ENCODE peak calls at places on chromosome 14, in four cellular contexts. A is psoas muscle, H is right atrium auricular region, X is IMR-90. M is an unnamed sample.

GRCh38 chr14:64218344-64219240 is 75.6 kb downstream of the ESR2 start:
- DNase-seq in H (no peak), A (no peak), X (no peak), M (peak; percentile 47)

GRCh38 chr14:82447586-82447985 is 913.9 kb upstream of the SEL1L start:
- DNase-seq in A (no peak), H (no peak), X (no peak), M (no peak)

GRCh38 chr14:45057881-45058364 is 26.0 kb upstream of the PRPF39 start:
- DNase-seq in X (no peak), A (no peak), H (no peak), M (no peak)

GRCh38 chr14:103782376-103782775 is 65.0 kb downstream of the PPP1R13B start:
- DNase-seq in A (no peak), H (no peak), X (no peak), M (no peak)

GRCh38 chr14:31898835-31899528 is 178.1 kb upstream of the ARHGAP5 start:
- DNase-seq in X (no peak), A (no peak), H (no peak), M (no peak)

GRCh38 chr14:59133202-59133601 is 55.3 kb upstream of the DAAM1 start:
- DNase-seq in H (no peak), X (no peak), A (no peak), M (peak; percentile 16)

GRCh38 chr14:74546416-74546815 is 52.9 kb downstream of the ISCA2 start:
- DNase-seq in A (no peak), X (no peak), H (no peak), M (no peak)

GRCh38 chr14:105477659-105478623 is 3.3 kb downstream of the CRIP2 start:
- DNase-seq in A (no peak), X (no peak), H (no peak), M (no peak)

GRCh38 chr14:29311983-29312382 is 545.4 kb downstream of the FOXG1 start:
- DNase-seq in H (no peak), X (peak; percentile 47), A (no peak), M (no peak)

GRCh38 chr14:81169711-81170103 is 51.1 kb downstream of the GTF2A1 start:
- DNase-seq in A (peak; percentile 61), H (peak; percentile 81), X (peak; percentile 7), M (peak; percentile 31)

GRCh38 chr14:29262979-29263378 is 496.4 kb downstream of the FOXG1 start:
- DNase-seq in H (no peak), X (peak; percentile 20), A (no peak), M (peak; percentile 71)

GRCh38 chr14:30521899-30522736 is 36.8 kb upstream of the G2E3 start:
- DNase-seq in H (no peak), X (peak; percentile 51), A (no peak), M (peak; percentile 69)

GRCh38 chr14:94387051-94388026 is 1.1 kb downstream of the SERPINA1 start:
- DNase-seq in H (no peak), A (no peak), X (no peak), M (no peak)

GRCh38 chr14:71752111-71752738 is 180.0 kb upstream of the RGS6 start:
- DNase-seq in H (no peak), X (no peak), A (no peak), M (no peak)

GRCh38 chr14:92600318-92601053 is 86.9 kb downstream of the RIN3 start:
- DNase-seq in H (no peak), X (peak; percentile 87), A (no peak), M (peak; percentile 76)

GRCh38 chr14:91888641-91889476 is 21.5 kb upstream of the TC2N start:
- DNase-seq in A (no peak), H (no peak), X (peak; percentile 51), M (no peak)

GRCh38 chr14:27409936-27410335 is 812.1 kb upstream of the NOVA1 start:
- DNase-seq in H (no peak), X (no peak), A (no peak), M (no peak)

GRCh38 chr14:97924922-97925613 is 1127.9 kb downstream of the VRK1 start:
- DNase-seq in X (no peak), A (no peak), H (no peak), M (no peak)

GRCh38 chr14:53929871-53930685 is 26.5 kb downstream of the BMP4 start:
- DNase-seq in A (no peak), X (no peak), H (no peak), M (no peak)

GRCh38 chr14:58941666-58942065 is 246.8 kb upstream of the DAAM1 start:
- DNase-seq in X (peak; percentile 64), H (no peak), A (no peak), M (no peak)

GRCh38 chr14:30648471-30648870 is 26.4 kb downstream of the SCFD1 start:
- DNase-seq in X (no peak), H (no peak), A (no peak), M (no peak)

GRCh38 chr14:88941414-88941813 is 117.0 kb downstream of the TTC8 start:
- DNase-seq in H (no peak), X (no peak), A (no peak), M (no peak)

GRCh38 chr14:96666088-96666487 is 131.1 kb upstream of the VRK1 start:
- DNase-seq in X (no peak), A (no peak), H (no peak), M (no peak)

GRCh38 chr14:70515796-70516195 is 19.0 kb downstream of the ADAM20 start:
- DNase-seq in A (no peak), H (no peak), X (peak; percentile 28), M (no peak)

GRCh38 chr14:74243051-74243450 is 3.8 kb downstream of the VSX2 start:
- DNase-seq in X (no peak), A (no peak), H (no peak), M (no peak)

GRCh38 chr14:94237983-94238382 is 55.1 kb downstream of the SERPINA10 start:
- DNase-seq in H (no peak), A (no peak), X (no peak), M (no peak)

GRCh38 chr14:30525833-30526232 is 33.1 kb upstream of the G2E3 start:
- DNase-seq in H (no peak), X (peak; percentile 14), A (no peak), M (peak; percentile 3)

GRCh38 chr14:62592877-62593276 is 452.4 kb downstream of the KCNH5 start:
- DNase-seq in A (no peak), H (no peak), X (peak; percentile 39), M (peak; percentile 1)

GRCh38 chr14:35867280-35867629 is 41.1 kb downstream of the BRMS1L start:
- DNase-seq in X (peak; percentile 5), A (no peak), H (no peak), M (peak; percentile 35)

GRCh38 chr14:79571361-79571760 is 639.9 kb downstream of the DIO2 start:
- DNase-seq in H (no peak), A (no peak), X (no peak), M (no peak)

GRCh38 chr14:92960706-92961566 is 38.0 kb downstream of the CHGA start:
- DNase-seq in A (peak; percentile 2), X (peak; percentile 55), H (no peak), M (peak; percentile 81)

GRCh38 chr14:88551094-88551870 is 3.5 kb downstream of the PTPN21 start:
- DNase-seq in A (peak; percentile 85), H (peak; percentile 85), X (peak; percentile 82), M (peak; percentile 91)

GRCh38 chr14:91554535-91555332 is 44.6 kb upstream of the PPP4R3A start:
- DNase-seq in A (no peak), X (no peak), H (no peak), M (no peak)

GRCh38 chr14:106564058-106564643 is 1037.8 kb downstream of the TMEM121 start:
- DNase-seq in A (no peak), X (no peak), H (no peak), M (no peak)

GRCh38 chr14:91041450-91041849 is 19.0 kb downstream of the RPS6KA5 start:
- DNase-seq in X (no peak), H (no peak), A (no peak), M (no peak)

DNA sequence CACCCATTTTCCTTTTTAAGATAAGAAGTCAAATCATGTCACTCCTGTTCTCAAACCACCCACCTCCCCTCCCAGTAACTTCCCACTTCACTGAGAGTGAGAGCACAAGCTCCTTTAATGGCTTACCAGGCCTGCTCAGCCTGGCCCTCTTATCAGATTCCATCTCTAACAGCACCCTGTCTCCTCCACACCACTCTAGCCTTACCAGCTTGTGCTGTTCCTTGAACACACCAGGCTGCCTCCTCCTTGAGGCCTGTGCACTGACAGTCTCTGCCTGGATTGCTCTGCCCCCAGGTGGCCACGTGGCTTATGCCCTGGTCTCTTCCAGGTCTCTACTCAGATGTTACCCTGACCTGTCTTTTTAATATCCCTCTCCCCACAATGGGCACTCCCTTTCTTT is 40.1 kb upstream of the EVL start:
- DNase-seq in H (no peak), A (no peak), X (peak; percentile 55), M (peak; percentile 47)
- TF ChIP-seq CTCF in H (peak; percentile 46), A (peak; percentile 34), X (peak; percentile 54), M (peak; percentile 36)

DNA sequence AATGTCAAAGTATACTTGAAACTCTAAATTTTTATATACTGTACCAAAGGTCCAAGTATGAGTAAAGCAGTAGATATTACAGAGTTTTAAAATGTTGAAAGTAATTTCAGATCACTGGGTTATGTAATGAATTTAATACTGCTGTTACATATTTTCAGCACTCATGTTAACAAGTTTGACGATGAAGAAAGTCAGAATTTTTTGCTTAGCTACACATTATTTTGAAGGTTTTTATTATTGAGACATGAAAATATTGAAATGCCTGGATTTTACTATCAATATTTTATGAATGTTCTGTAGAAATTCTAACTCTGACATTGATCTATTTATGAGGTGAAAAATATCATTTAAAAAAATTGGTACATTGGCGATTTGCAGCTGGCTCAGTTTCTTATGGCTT is 1030.3 kb downstream of the FSCB start:
- DNase-seq in X (no peak), H (no peak), A (no peak), M (no peak)
- H3K4me3 ChIP-seq in X (no peak overlapping the region), H (no peak overlapping the region), A (no peak overlapping the region), M (no peak overlapping the region)

GRCh38 chr14:20347747-20348146 is 4.3 kb downstream of the PARP2 start:
- DNase-seq in H (no peak), A (no peak), X (no peak), M (no peak)

GRCh38 chr14:20345366-20345765 is 1.9 kb downstream of the PARP2 start:
- DNase-seq in H (no peak), A (no peak), X (no peak), M (no peak)

GRCh38 chr14:20346713-20347112 is 3.3 kb downstream of the PARP2 start:
- DNase-seq in H (no peak), X (no peak), A (no peak), M (no peak)

GRCh38 chr14:20350280-20350679 is 6.8 kb downstream of the PARP2 start:
- DNase-seq in A (no peak), X (peak; percentile 20), H (no peak), M (no peak)

GRCh38 chr14:20350860-20351259 is 7.4 kb downstream of the PARP2 start:
- DNase-seq in H (no peak), X (peak; percentile 17), A (no peak), M (peak; percentile 44)
- TF ChIP-seq CTCF in H (no peak), X (peak; percentile 22), A (no peak), M (peak; percentile 39)

DNA sequence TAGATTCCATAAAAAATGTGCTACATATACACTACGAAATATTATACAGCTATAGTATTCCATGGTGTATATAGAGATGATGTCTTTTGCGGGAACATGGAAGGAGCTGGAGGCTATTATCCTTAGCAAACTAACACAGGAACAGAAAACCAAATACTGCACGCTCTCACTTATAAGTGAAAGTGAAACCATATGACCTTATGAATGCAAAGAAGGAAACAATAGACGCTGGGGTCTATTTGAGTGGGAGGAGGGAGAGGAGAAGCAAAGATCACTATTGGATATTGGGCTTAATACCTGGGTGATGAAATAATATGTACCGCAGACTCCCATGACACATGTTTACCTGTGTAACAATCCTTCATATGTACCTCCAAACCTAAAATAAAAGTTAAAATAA is 142.7 kb downstream of the LRFN5 start:
- DNase-seq in H (no peak), A (no peak), X (no peak), M (peak; percentile 44)
- H3K4me3 ChIP-seq in H (peak overlapping the region; percentile 26), A (peak overlapping the region; percentile 40), X (no peak overlapping the region), M (no peak overlapping the region)

GRCh38 chr14:68774771-68775613 is 17.9 kb downstream of the ZFP36L1 start:
- DNase-seq in X (peak; percentile 84), A (no peak), H (no peak), M (peak; percentile 17)
- TF ChIP-seq CTCF in X (no peak), A (no peak), H (no peak), M (no peak)